ENCODE peak calls at places on chromosomes 16 and 17, in six cellular contexts. E is Calu3, F is GM23248, L is iris pigment epithelial cell, Z is PC-3, J is fibroblast of the conjunctiva. O is an unnamed sample.

GRCh38 chr17:38587956-38588771 is 17.6 kb downstream of the SRCIN1 start:
- DNase-seq in F (no peak), E (no peak), L (no peak), Z (no peak), J (no peak), O (no peak)

GRCh38 chr16:55393976-55394375 is 70.0 kb downstream of the IRX6 start:
- DNase-seq in Z (no peak), F (no peak), J (no peak), L (no peak), E (no peak), O (no peak)

GRCh38 chr17:21058098-21058893 is 15.5 kb upstream of the USP22 start:
- DNase-seq in E (no peak), F (peak; percentile 80), Z (peak; percentile 56), L (peak; percentile 68), J (no peak), O (no peak)

GRCh38 chr17:28391401-28391800 is 14.6 kb downstream of the SLC46A1 start:
- DNase-seq in J (no peak), F (no peak), E (no peak), L (no peak), Z (no peak), O (no peak)

GRCh38 chr17:65783845-65784334 is 222.4 kb upstream of the AXIN2 start:
- DNase-seq in Z (peak; percentile 98), J (peak; percentile 73), L (peak; percentile 93), E (peak; percentile 22), F (peak; percentile 87), O (peak; percentile 76)

GRCh38 chr16:73732681-73733080 is 563.9 kb upstream of the PSMD7 start:
- DNase-seq in Z (no peak), E (no peak), L (no peak), J (no peak), F (no peak), O (no peak)

GRCh38 chr16:81657224-81657623 is 121.9 kb upstream of the PLCG2 start:
- DNase-seq in Z (no peak), E (no peak), J (no peak), L (no peak), F (no peak), O (no peak)

GRCh38 chr17:77836557-77837041 is 121.9 kb upstream of the TNRC6C start:
- DNase-seq in J (peak; percentile 10), Z (peak; percentile 98), E (peak; percentile 48), F (peak; percentile 66), L (peak; percentile 67), O (no peak)

GRCh38 chr16:73065617-73066313 is 17.8 kb upstream of the ZFHX3 start:
- DNase-seq in F (peak; percentile 56), J (no peak), L (no peak), Z (no peak), E (no peak), O (no peak)

GRCh38 chr16:73068546-73069401 is 20.8 kb upstream of the ZFHX3 start:
- DNase-seq in J (peak; percentile 87), E (peak; percentile 66), F (peak; percentile 95), L (peak; percentile 99), Z (peak; percentile 72), O (peak; percentile 74)

GRCh38 chr17:75872434-75873351 is 5.7 kb downstream of the TRIM47 start:
- DNase-seq in Z (peak; percentile 80), F (peak; percentile 93), E (peak; percentile 81), L (peak; percentile 83), J (peak; percentile 79), O (peak; percentile 53)

GRCh38 chr17:72390675-72391501 is 270.1 kb downstream of the SOX9 start:
- DNase-seq in F (peak; percentile 71), Z (peak; percentile 97), J (no peak), E (no peak), L (peak; percentile 81), O (no peak)

GRCh38 chr17:73976676-73977521 is 226.6 kb upstream of the RPL38 start:
- DNase-seq in L (no peak), Z (no peak), J (no peak), F (peak; percentile 62), E (no peak), O (no peak)

GRCh38 chr16:21603920-21604319 is 4.5 kb downstream of the METTL9 start:
- DNase-seq in E (no peak), J (no peak), F (peak; percentile 64), Z (no peak), L (peak; percentile 73), O (no peak)

GRCh38 chr16:89404561-89404960 is 85.8 kb downstream of the ANKRD11 start:
- DNase-seq in Z (no peak), J (no peak), L (no peak), E (no peak), F (no peak), O (no peak)

GRCh38 chr17:66858182-66859083 is 23.5 kb downstream of the CACNG5 start:
- DNase-seq in L (no peak), J (no peak), F (no peak), Z (no peak), E (no peak), O (no peak)

GRCh38 chr16:75482434-75483205 is 12.6 kb downstream of the CHST6 start:
- DNase-seq in Z (no peak), L (no peak), F (no peak), J (no peak), E (peak; percentile 26), O (no peak)

GRCh38 chr16:12290165-12290564 is 313.6 kb downstream of the SNX29 start:
- DNase-seq in E (no peak), L (no peak), J (no peak), Z (no peak), F (no peak), O (no peak)

GRCh38 chr17:74873874-74874614 is 1.2 kb upstream of the FDXR start:
- DNase-seq in Z (peak; percentile 30), J (no peak), E (no peak), L (peak; percentile 15), F (peak; percentile 27), O (no peak)

GRCh38 chr17:44919411-44919810 is 4.1 kb upstream of the GFAP start:
- DNase-seq in Z (no peak), E (no peak), L (no peak), F (no peak), J (no peak), O (no peak)

GRCh38 chr16:54453863-54454262 is 167.3 kb upstream of the IRX3 start:
- DNase-seq in J (no peak), L (no peak), F (no peak), Z (no peak), E (no peak), O (no peak)

GRCh38 chr17:45020354-45021138 is 30.9 kb downstream of the DCAKD start:
- DNase-seq in L (peak; percentile 55), J (no peak), Z (no peak), F (no peak), E (peak; percentile 30), O (no peak)

GRCh38 chr16:81558444-81559175 is 114.0 kb downstream of the CMIP start:
- DNase-seq in F (no peak), Z (no peak), L (no peak), E (peak; percentile 92), J (no peak), O (no peak)

GRCh38 chr17:38898291-38898679 is 27.1 kb upstream of the LASP1NB start:
- DNase-seq in L (no peak), J (no peak), F (no peak), E (no peak), Z (no peak), O (no peak)

GRCh38 chr17:35900280-35900679 is 20.1 kb upstream of the CCL5 start:
- DNase-seq in Z (no peak), J (no peak), L (no peak), E (no peak), F (no peak), O (no peak)

GRCh38 chr17:40496170-40496569 is 5.3 kb downstream of the TNS4 start:
- DNase-seq in J (no peak), Z (no peak), L (no peak), F (no peak), E (no peak), O (no peak)

GRCh38 chr16:47477680-47478079 is 16.5 kb downstream of the PHKB start:
- DNase-seq in E (no peak), Z (peak; percentile 61), J (no peak), F (peak; percentile 71), L (peak; percentile 56), O (no peak)

O was measured in GM04504.